ENCODE peak calls at places on chromosomes 16 and 17, in ten cellular contexts. G is A549; Y is GM12865; U is cardiac muscle cell; E is right cardiac atrium; H is heart left ventricle; C is bronchial epithelial cell; S is thoracic aorta; F is kidney; W is CD8-positive, alpha-beta T cell. Z is an unnamed sample.
A peak's percentile ranks its signal among the peaks of the same experiment; 100 is the strongest.

GRCh38 chr16:22937169-22937568 is 123.2 kb downstream of the HS3ST2 start:
- DNase-seq in G (no peak), Y (no peak), U (no peak), E (no peak), H (no peak), C (peak; percentile 84), S (no peak), F (no peak), W (no peak), Z (no peak)

GRCh38 chr16:4505356-4506153 is 29.4 kb downstream of the HMOX2 start:
- DNase-seq in G (no peak), Y (peak; percentile 84), U (no peak), E (no peak), H (no peak), C (no peak), S (no peak), F (no peak), W (peak; percentile 84), Z (no peak)

GRCh38 chr17:77697480-77698400 is 260.8 kb upstream of the TNRC6C start:
- DNase-seq in G (no peak), Y (no peak), U (no peak), E (no peak), H (no peak), C (no peak), S (no peak), F (no peak), W (peak; percentile 43), Z (peak; percentile 4)

GRCh38 chr16:46972429-46972970 is 974 bp downstream of the DNAJA2 start:
- DNase-seq in G (peak; percentile 28), Y (peak; percentile 46), U (peak; percentile 5), E (no peak), H (no peak), C (peak; percentile 41), S (no peak), F (no peak), W (peak; percentile 60), Z (peak; percentile 60)

GRCh38 chr17:40306395-40306794 is 2.6 kb upstream of the RARA start:
- DNase-seq in G (no peak), Y (no peak), U (no peak), E (no peak), H (no peak), C (no peak), S (no peak), F (no peak), W (no peak), Z (no peak)

GRCh38 chr17:55279788-55280579 is 15.2 kb downstream of the HLF start:
- DNase-seq in G (no peak), Y (no peak), U (no peak), E (no peak), H (no peak), C (no peak), S (no peak), F (no peak), W (no peak), Z (no peak)

GRCh38 chr17:32206816-32207215 is 58.8 kb upstream of the RHBDL3 start:
- DNase-seq in G (no peak), Y (no peak), U (no peak), E (no peak), H (no peak), C (no peak), S (no peak), F (no peak), W (no peak), Z (no peak)

GRCh38 chr16:72172105-72173034 is at the start of gene PMFBP1:
- DNase-seq in G (peak; percentile 67), Y (peak; percentile 91), U (no peak), E (peak; percentile 13), H (peak; percentile 39), C (peak; percentile 87), S (peak; percentile 29), F (no peak), W (no peak), Z (no peak)

GRCh38 chr17:4001048-4001590 is 36.9 kb upstream of the ATP2A3 start:
- DNase-seq in G (no peak), Y (no peak), U (no peak), E (no peak), H (no peak), C (no peak), S (no peak), F (no peak), W (no peak), Z (no peak)

GRCh38 chr17:79749156-79749815 is 18.5 kb downstream of the ENPP7 start:
- DNase-seq in G (peak; percentile 30), Y (no peak), U (no peak), E (no peak), H (no peak), C (peak; percentile 17), S (no peak), F (no peak), W (no peak), Z (peak; percentile 52)

GRCh38 chr16:24015923-24016322 is 180.1 kb downstream of the PRKCB start:
- DNase-seq in G (no peak), Y (no peak), U (no peak), E (no peak), H (no peak), C (no peak), S (no peak), F (no peak), W (no peak), Z (no peak)

GRCh38 chr17:64920419-64921172 is 1.3 kb upstream of the LRRC37A3 start:
- DNase-seq in G (peak; percentile 24), Y (no peak), U (no peak), E (no peak), H (no peak), C (peak; percentile 51), S (no peak), F (peak; percentile 47), W (no peak), Z (no peak)

GRCh38 chr16:79286646-79287423 is 313.7 kb downstream of the MAF start:
- DNase-seq in G (no peak), Y (peak; percentile 64), U (no peak), E (peak; percentile 25), H (peak; percentile 30), C (no peak), S (no peak), F (peak; percentile 72), W (no peak), Z (no peak)

GRCh38 chr17:45131616-45132301 is 556 bp downstream of the PLCD3 start:
- DNase-seq in G (peak; percentile 61), Y (peak; percentile 42), U (peak; percentile 73), E (peak; percentile 65), H (peak; percentile 55), C (no peak), S (no peak), F (peak; percentile 88), W (peak; percentile 71), Z (peak; percentile 79)

GRCh38 chr17:76179496-76180467 is 38.7 kb upstream of the FOXJ1 start:
- DNase-seq in G (peak; percentile 40), Y (peak; percentile 82), U (no peak), E (no peak), H (no peak), C (peak; percentile 19), S (no peak), F (no peak), W (no peak), Z (no peak)

GRCh38 chr16:87816507-87817100 is 50.8 kb upstream of the KLHDC4 start:
- DNase-seq in G (no peak), Y (no peak), U (no peak), E (no peak), H (no peak), C (no peak), S (no peak), F (no peak), W (no peak), Z (no peak)

GRCh38 chr17:60947100-60947499 is 269.4 kb downstream of the BCAS3 start:
- DNase-seq in G (no peak), Y (no peak), U (no peak), E (no peak), H (no peak), C (no peak), S (no peak), F (no peak), W (no peak), Z (no peak)

GRCh38 chr16:22627043-22627442 is 116.4 kb downstream of the NPIPB5 start:
- DNase-seq in G (no peak), Y (no peak), U (no peak), E (no peak), H (no peak), C (no peak), S (no peak), F (no peak), W (no peak), Z (no peak)

DNA sequence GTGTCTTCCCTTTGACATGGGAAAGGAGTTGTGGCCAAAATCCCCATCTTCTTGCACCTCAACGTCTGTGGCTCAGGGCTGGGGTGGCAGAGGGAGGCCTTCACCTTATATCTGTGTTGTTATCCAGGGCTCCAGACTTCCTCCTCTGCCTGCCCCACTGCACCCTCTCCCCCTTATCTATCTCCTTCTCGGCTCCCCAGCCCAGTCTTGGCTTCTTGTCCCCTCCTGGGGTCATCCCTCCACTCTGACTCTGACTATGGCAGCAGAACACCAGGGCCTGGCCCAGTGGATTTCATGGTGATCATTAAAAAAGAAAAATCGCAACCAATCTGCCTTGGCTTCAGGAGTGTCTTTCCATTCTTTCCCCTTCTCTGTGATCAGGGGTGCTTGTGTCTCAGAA is 906 bp upstream of the MRM1 start:
- DNase-seq in G (no peak), Y (no peak), U (no peak), E (no peak), H (no peak), C (no peak), S (no peak), F (no peak), W (no peak), Z (no peak)
- H3K4me3 ChIP-seq in G (no peak overlapping the region), Y (peak overlapping the region; percentile 94), U (no peak overlapping the region), E (no peak overlapping the region), H (no peak overlapping the region), C (peak overlapping the region; percentile 81), S (peak overlapping the region; percentile 79), F (no peak overlapping the region), W (no peak overlapping the region), Z (peak overlapping the region; percentile 89)

GRCh38 chr16:54210437-54211081 is 76.0 kb downstream of the IRX3 start:
- DNase-seq in G (no peak), Y (no peak), U (no peak), E (no peak), H (no peak), C (no peak), S (no peak), F (no peak), W (no peak), Z (no peak)
- H3K4me3 ChIP-seq in G (no peak overlapping the region), Y (no peak overlapping the region), U (no peak overlapping the region), E (no peak overlapping the region), H (no peak overlapping the region), C (no peak overlapping the region), S (no peak overlapping the region), F (no peak overlapping the region), W (no peak overlapping the region), Z (no peak overlapping the region)

DNA sequence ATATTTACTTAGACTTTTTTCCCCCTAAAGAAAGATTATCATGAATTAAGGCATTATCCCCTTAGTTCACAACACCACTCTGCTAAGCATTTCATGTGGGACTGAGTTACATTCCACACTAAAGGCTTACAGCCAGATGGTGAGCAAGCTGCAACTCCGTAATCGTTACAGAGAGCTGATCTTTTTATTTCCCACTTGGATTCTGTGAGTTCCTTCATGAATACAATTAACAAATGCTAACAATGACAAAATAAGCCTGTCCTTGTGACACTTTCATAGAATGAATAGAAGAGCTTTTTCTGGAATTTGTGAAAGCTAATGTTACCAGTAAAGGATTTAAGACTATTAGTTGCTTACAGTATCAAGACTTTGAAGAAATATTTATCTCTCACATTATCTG is 8.7 kb downstream of the OGFOD1 start:
- DNase-seq in G (no peak), Y (no peak), U (no peak), E (no peak), H (no peak), C (no peak), S (no peak), F (no peak), W (no peak), Z (peak; percentile 60)
- H3K4me3 ChIP-seq in G (no peak overlapping the region), Y (no peak overlapping the region), U (no peak overlapping the region), E (no peak overlapping the region), H (no peak overlapping the region), C (no peak overlapping the region), S (no peak overlapping the region), F (no peak overlapping the region), W (no peak overlapping the region), Z (no peak overlapping the region)

GRCh38 chr16:813204-813915 is 12.8 kb upstream of the GNG13 start:
- DNase-seq in G (no peak), Y (peak; percentile 38), U (peak; percentile 77), E (no peak), H (no peak), C (no peak), S (no peak), F (no peak), W (peak; percentile 72), Z (peak; percentile 84)
- H3K4me3 ChIP-seq in G (peak overlapping the region; percentile 43), Y (no peak overlapping the region), U (no peak overlapping the region), E (no peak overlapping the region), H (no peak overlapping the region), C (no peak overlapping the region), S (peak overlapping the region; percentile 21), F (no peak overlapping the region), W (no peak overlapping the region), Z (no peak overlapping the region)

Z was measured in HAP-1.